ENCODE peak calls at places on chromosome 12, in nine cellular contexts. U is NCI-H774; O is SW 1271; N is GM12892; P is AML-193; F is HCT116; B is NCI-H82; T is activated T-cell treated with anti-CD3 and anti-CD28 coated beads, Interleukin-2, amount 50 U/mL, for 72 hours; R is T-helper 1 cell. C is an unnamed sample.

GRCh38 chr12:81797100-81797499 is 38.0 kb upstream of the PPFIA2 start:
- DNase-seq in U (no peak), O (no peak), N (no peak), P (peak), F (peak), B (peak), T (no peak), R (no peak), C (no peak)

GRCh38 chr12:27937768-27938167 is 34.8 kb downstream of the PTHLH start:
- DNase-seq in U (no peak), O (no peak), N (no peak), P (peak), F (no peak), B (no peak), T (no peak), R (no peak), C (no peak)

GRCh38 chr12:111135293-111135832 is 215.0 kb upstream of the MYL2 start:
- DNase-seq in U (no peak), O (no peak), N (no peak), P (no peak), F (no peak), B (no peak), T (no peak), R (no peak), C (no peak)

GRCh38 chr12:10362828-10363664 is 26.8 kb downstream of the KLRK1 start:
- DNase-seq in U (no peak), O (no peak), N (no peak), P (no peak), F (no peak), B (no peak), T (no peak), R (no peak), C (no peak)

GRCh38 chr12:6551063-6551461 is 4.8 kb downstream of the IFFO1 start:
- DNase-seq in U (no peak), O (no peak), N (no peak), P (no peak), F (no peak), B (no peak), T (no peak), R (no peak), C (no peak)

GRCh38 chr12:108495054-108495453 is 20.0 kb upstream of the FICD start:
- DNase-seq in U (no peak), O (no peak), N (peak), P (peak), F (peak), B (peak), T (peak), R (no peak), C (no peak)

GRCh38 chr12:54304187-54304810 is 3.5 kb upstream of the NFE2 start:
- DNase-seq in U (no peak), O (no peak), N (no peak), P (peak), F (no peak), B (no peak), T (no peak), R (no peak), C (no peak)

GRCh38 chr12:116582610-116583009 is 23.4 kb downstream of the MAP1LC3B2 start:
- DNase-seq in U (no peak), O (no peak), N (no peak), P (no peak), F (no peak), B (no peak), T (no peak), R (no peak), C (no peak)

GRCh38 chr12:71503579-71504470 is 64.2 kb downstream of the LGR5 start:
- DNase-seq in U (peak), O (no peak), N (no peak), P (no peak), F (no peak), B (no peak), T (no peak), R (no peak), C (no peak)

GRCh38 chr12:50282581-50283229 is 615 bp downstream of the LIMA1 start:
- DNase-seq in U (no peak), O (no peak), N (no peak), P (no peak), F (no peak), B (peak), T (no peak), R (no peak), C (no peak)

GRCh38 chr12:26346748-26347147 is 151.4 kb downstream of the SSPN start:
- DNase-seq in U (no peak), O (no peak), N (no peak), P (no peak), F (no peak), B (no peak), T (no peak), R (no peak), C (no peak)

GRCh38 chr12:2306012-2306411 is 253.2 kb downstream of the CACNA1C start:
- DNase-seq in U (no peak), O (no peak), N (no peak), P (no peak), F (no peak), B (peak), T (no peak), R (no peak), C (no peak)

GRCh38 chr12:60269611-60270269 is 673.9 kb downstream of the SLC16A7 start:
- DNase-seq in U (no peak), O (no peak), N (no peak), P (no peak), F (no peak), B (no peak), T (no peak), R (no peak), C (no peak)

GRCh38 chr12:6827982-6828670 is at the start of gene P3H3:
- DNase-seq in U (no peak), O (no peak), N (no peak), P (no peak), F (no peak), B (peak), T (peak), R (no peak), C (peak)

GRCh38 chr12:98146487-98146886 is 368.9 kb upstream of the TMPO start:
- DNase-seq in U (no peak), O (no peak), N (no peak), P (no peak), F (no peak), B (no peak), T (no peak), R (no peak), C (no peak)

GRCh38 chr12:52121848-52122838 is 42.6 kb downstream of the SMIM41 start:
- DNase-seq in U (peak), O (no peak), N (peak), P (no peak), F (no peak), B (peak), T (peak), R (no peak), C (no peak)

GRCh38 chr12:67352682-67353081 is 83.5 kb downstream of the CAND1 start:
- DNase-seq in U (no peak), O (no peak), N (no peak), P (no peak), F (no peak), B (no peak), T (no peak), R (no peak), C (no peak)

GRCh38 chr12:14417717-14418116 is 52.2 kb downstream of the ATF7IP start:
- DNase-seq in U (no peak), O (peak), N (no peak), P (peak), F (no peak), B (peak), T (peak), R (peak), C (no peak)

GRCh38 chr12:119512772-119513497 is 80.6 kb upstream of the TMEM233 start:
- DNase-seq in U (no peak), O (no peak), N (no peak), P (no peak), F (no peak), B (no peak), T (no peak), R (no peak), C (no peak)

GRCh38 chr12:48998497-48999353 is 450 bp downstream of the DDN start:
- DNase-seq in U (no peak), O (no peak), N (peak), P (no peak), F (no peak), B (peak), T (no peak), R (no peak), C (no peak)

GRCh38 chr12:76337583-76337982 is 10.6 kb downstream of the BBS10 start:
- DNase-seq in U (no peak), O (no peak), N (no peak), P (no peak), F (no peak), B (no peak), T (no peak), R (no peak), C (no peak)

GRCh38 chr12:112349440-112349839 is 32.8 kb downstream of the HECTD4 start:
- DNase-seq in U (no peak), O (no peak), N (no peak), P (no peak), F (no peak), B (no peak), T (no peak), R (no peak), C (no peak)

GRCh38 chr12:122228092-122228491 is 2.2 kb upstream of the DIABLO start:
- DNase-seq in U (no peak), O (no peak), N (no peak), P (no peak), F (no peak), B (no peak), T (no peak), R (no peak), C (no peak)

GRCh38 chr12:7961395-7962188 is 25.6 kb upstream of the SLC2A3 start:
- DNase-seq in U (no peak), O (no peak), N (no peak), P (no peak), F (no peak), B (no peak), T (no peak), R (no peak), C (no peak)

GRCh38 chr12:116039081-116039480 is 238.4 kb downstream of the MED13L start:
- DNase-seq in U (no peak), O (no peak), N (no peak), P (no peak), F (no peak), B (no peak), T (no peak), R (no peak), C (no peak)

GRCh38 chr12:99498756-99499155 is 148.8 kb upstream of the GARIN6 start:
- DNase-seq in U (no peak), O (peak), N (no peak), P (no peak), F (no peak), B (no peak), T (no peak), R (no peak), C (no peak)

GRCh38 chr12:6532927-6533652 is 1.2 kb upstream of the GAPDH start:
- DNase-seq in U (peak), O (peak), N (no peak), P (peak), F (no peak), B (peak), T (peak), R (no peak), C (peak)

GRCh38 chr12:70367268-70368141 is 1.4 kb downstream of the KCNMB4 start:
- DNase-seq in U (no peak), O (no peak), N (no peak), P (no peak), F (no peak), B (no peak), T (no peak), R (no peak), C (no peak)

GRCh38 chr12:117580718-117581062 is 219.3 kb upstream of the NOS1 start:
- DNase-seq in U (no peak), O (no peak), N (peak), P (no peak), F (peak), B (peak), T (no peak), R (no peak), C (no peak)

GRCh38 chr12:44313188-44313587 is 477.3 kb downstream of the TMEM117 start:
- DNase-seq in U (no peak), O (no peak), N (no peak), P (no peak), F (no peak), B (no peak), T (no peak), R (no peak), C (no peak)

C was measured in T1000.